ENCODE peak calls at places on chromosomes 16 and 17, in four cellular contexts. O is GM12878, P is IMR-90, N is SK-N-SH. U is an unnamed sample.

GRCh38 chr17:67068999-67069398 is 24.6 kb downstream of the CACNG1 start:
- DNase-seq in O (no peak), P (peak), N (no peak), U (no peak)

GRCh38 chr17:44134752-44135568 is 6.8 kb upstream of the HROB start:
- DNase-seq in O (no peak), P (no peak), N (no peak), U (no peak)

GRCh38 chr17:39229274-39229913 is 3.6 kb upstream of the STAC2 start:
- DNase-seq in O (no peak), P (peak), N (no peak), U (no peak)

GRCh38 chr16:12869681-12870427 is 31.5 kb upstream of the SHISA9 start:
- DNase-seq in O (no peak), P (no peak), N (no peak), U (peak)

GRCh38 chr17:45288825-45289224 is 26.9 kb upstream of the SPATA32 start:
- DNase-seq in O (no peak), P (no peak), N (no peak), U (no peak)

GRCh38 chr17:79991140-79991923 is 44.3 kb downstream of the TBC1D16 start:
- DNase-seq in O (no peak), P (peak), N (peak), U (peak)

GRCh38 chr17:79083191-79083971 is 8.8 kb downstream of the ENGASE start:
- DNase-seq in O (no peak), P (no peak), N (peak), U (no peak)

GRCh38 chr17:63475491-63476412 is 1.1 kb upstream of the ACE start:
- DNase-seq in O (no peak), P (peak), N (peak), U (peak)

GRCh38 chr16:58651965-58652348 is 22.3 kb upstream of the CNOT1 start:
- DNase-seq in O (no peak), P (peak), N (no peak), U (no peak)

GRCh38 chr16:72921620-72922019 is 126.3 kb downstream of the ZFHX3 start:
- DNase-seq in O (no peak), P (peak), N (peak), U (no peak)

GRCh38 chr17:13500947-13501346 is 100.8 kb downstream of the HS3ST3A1 start:
- DNase-seq in O (no peak), P (no peak), N (no peak), U (no peak)

GRCh38 chr17:45310380-45311324 is 6.2 kb downstream of the MAP3K14 start:
- DNase-seq in O (no peak), P (no peak), N (no peak), U (no peak)

GRCh38 chr17:16929281-16929680 is 42.6 kb downstream of the TNFRSF13B start:
- DNase-seq in O (no peak), P (no peak), N (no peak), U (no peak)

GRCh38 chr16:89185062-89185751 is 13.7 kb downstream of the CDH15 start:
- DNase-seq in O (no peak), P (no peak), N (no peak), U (peak)

GRCh38 chr17:31371511-31372097 is 19.9 kb upstream of the RAB11FIP4 start:
- DNase-seq in O (no peak), P (peak), N (no peak), U (peak)

GRCh38 chr16:79601978-79602609 is 1.6 kb upstream of the MAF start:
- DNase-seq in O (peak), P (peak), N (peak), U (peak)

GRCh38 chr16:4317471-4318170 is 1.8 kb downstream of the GLIS2 start:
- DNase-seq in O (no peak), P (no peak), N (no peak), U (no peak)

GRCh38 chr17:830381-830780 is 48.2 kb downstream of the MRM3 start:
- DNase-seq in O (no peak), P (no peak), N (no peak), U (no peak)

GRCh38 chr17:21001813-21002221 is 41.0 kb downstream of the USP22 start:
- DNase-seq in O (no peak), P (no peak), N (no peak), U (no peak)

GRCh38 chr17:82316651-82317393 is 586 bp downstream of the CD7 start:
- DNase-seq in O (no peak), P (no peak), N (no peak), U (no peak)

GRCh38 chr16:87216824-87217205 is 100.4 kb downstream of the C16orf95 start:
- DNase-seq in O (no peak), P (no peak), N (no peak), U (no peak)

GRCh38 chr17:27209316-27209715 is 84.6 kb upstream of the WSB1 start:
- DNase-seq in O (no peak), P (no peak), N (peak), U (no peak)

GRCh38 chr17:27206447-27206846 is 87.5 kb upstream of the WSB1 start:
- DNase-seq in O (no peak), P (no peak), N (no peak), U (peak)

GRCh38 chr17:27203241-27203640 is 90.7 kb upstream of the WSB1 start:
- DNase-seq in O (no peak), P (no peak), N (no peak), U (no peak)

GRCh38 chr17:27207073-27207511 is 86.8 kb upstream of the WSB1 start:
- DNase-seq in O (no peak), P (peak), N (no peak), U (no peak)
- H2AFZ ChIP-seq in O (no peak), P (no peak), N (peak), U (no peak)

GRCh38 chr16:80900593-80900954 is 96.2 kb upstream of the CDYL2 start:
- DNase-seq in O (no peak), P (no peak), N (no peak), U (no peak)
- TF ChIP-seq RCOR1 in O (no peak), P (no peak), N (no peak), U (no peak)

DNA sequence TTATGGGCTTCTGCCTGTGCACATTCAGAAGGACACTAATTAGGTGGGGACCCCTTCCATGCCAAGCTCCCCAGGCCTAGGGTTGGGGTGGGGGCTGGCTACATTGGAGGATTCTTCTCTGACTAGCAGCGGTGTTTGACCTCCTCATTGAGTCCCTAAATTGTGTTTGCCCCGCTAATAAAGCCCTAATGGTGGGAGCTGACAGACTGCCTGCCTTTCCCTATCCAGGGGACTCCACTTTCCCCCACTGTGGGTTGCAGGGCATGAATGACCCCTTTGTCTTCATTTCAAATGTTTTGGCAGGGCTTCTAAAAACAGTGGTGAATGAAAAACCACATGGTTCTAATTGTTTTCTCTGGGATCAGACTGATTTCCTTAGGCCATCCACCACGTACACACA is 476.8 kb upstream of the CDH11 start:
- DNase-seq in O (no peak), P (no peak), N (no peak), U (no peak)
- H2AFZ ChIP-seq in O (no peak), P (no peak), N (no peak), U (no peak)

GRCh38 chr16:24180451-24180850 is 75.7 kb upstream of the CACNG3 start:
- DNase-seq in O (no peak), P (no peak), N (no peak), U (no peak)
- TF ChIP-seq RCOR1 in O (no peak), P (no peak), N (no peak), U (no peak)

DNA sequence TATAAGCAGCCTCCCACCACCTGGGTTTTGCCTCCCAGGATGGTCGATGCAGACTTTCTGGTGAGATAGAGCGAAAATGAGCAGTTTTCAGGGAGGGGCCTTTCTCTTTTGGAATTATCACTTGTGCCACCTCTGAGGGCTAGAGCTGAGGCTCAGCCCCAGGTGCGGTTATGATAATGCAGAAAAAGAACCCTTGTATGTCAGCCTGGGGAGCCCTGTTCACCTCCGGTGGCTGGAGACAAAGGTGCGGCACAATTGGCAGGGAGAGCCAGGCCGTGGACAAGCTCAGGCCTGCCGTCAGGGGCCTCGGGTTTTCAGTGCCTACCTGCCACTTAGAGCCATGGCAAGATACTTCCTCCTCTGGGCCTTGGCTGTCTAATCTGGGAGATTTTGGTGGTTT is 4.4 kb downstream of the SCPEP1 start:
- DNase-seq in O (no peak), P (no peak), N (no peak), U (peak)
- H2AFZ ChIP-seq in O (no peak), P (no peak), N (no peak), U (peak)

U was measured in K562.